ENCODE peak calls at places on chromosomes 1 and 21, in six cellular contexts. T is A549, F is HepG2, R is GM23338, H is HCT116, C is Panc1. G is an unnamed sample.

GRCh38 chr1:94094466-94095111 is 26.4 kb downstream of the ABCA4 start:
- DNase-seq in H (no peak), F (no peak), C (no peak), R (no peak), T (no peak), G (peak)

GRCh38 chr1:208177656-208178055 is 66.5 kb downstream of the PLXNA2 start:
- DNase-seq in C (no peak), R (peak), H (no peak), F (no peak), T (no peak), G (no peak)

GRCh38 chr21:28769683-28770082 is 223.0 kb downstream of the LTN1 start:
- DNase-seq in H (no peak), T (no peak), R (no peak), F (no peak), C (no peak), G (no peak)

GRCh38 chr1:75587692-75588091 is 23.2 kb downstream of the SLC44A5 start:
- DNase-seq in R (peak), H (no peak), T (no peak), C (no peak), F (no peak), G (no peak)

GRCh38 chr1:40032240-40032891 is 8.2 kb upstream of the CAP1 start:
- DNase-seq in H (peak), C (peak), R (peak), T (peak), F (peak), G (peak)

GRCh38 chr1:112544011-112544688 is 35.4 kb downstream of the WNT2B start:
- DNase-seq in H (peak), T (peak), C (peak), R (no peak), F (peak), G (no peak)

GRCh38 chr1:33302325-33302724 is 18.6 kb downstream of the A3GALT2 start:
- DNase-seq in R (no peak), C (no peak), H (no peak), T (no peak), F (no peak), G (peak)

GRCh38 chr1:201004154-201004553 is 19.4 kb downstream of the KIF21B start:
- DNase-seq in F (no peak), H (no peak), C (no peak), R (no peak), T (no peak), G (no peak)

GRCh38 chr1:180507826-180508724 is 5.7 kb upstream of the ACBD6 start:
- DNase-seq in F (no peak), R (no peak), H (no peak), C (no peak), T (no peak), G (no peak)

GRCh38 chr1:54008876-54009275 is 9.1 kb downstream of the LDLRAD1 start:
- DNase-seq in H (no peak), F (no peak), R (no peak), C (no peak), T (no peak), G (no peak)

DNA sequence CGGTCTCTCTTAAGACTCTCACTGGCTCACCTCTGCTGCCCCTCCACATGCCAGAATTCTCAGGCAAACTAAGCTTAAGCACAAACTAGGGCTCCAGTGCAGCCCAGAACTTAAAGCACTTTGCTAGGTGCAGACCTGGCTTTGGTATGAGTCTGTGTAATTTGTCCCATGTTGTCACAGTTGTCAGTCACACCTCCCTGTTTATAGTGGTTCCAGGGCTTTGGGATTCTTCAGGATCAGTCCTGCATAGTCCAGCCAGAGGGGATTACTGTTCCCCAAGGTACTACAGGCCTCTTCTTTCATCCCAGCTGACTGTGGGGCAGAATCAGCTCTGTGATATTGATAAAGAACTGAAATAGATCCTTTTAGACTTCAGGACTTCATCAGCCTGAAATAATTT is 105.0 kb upstream of the UBE2U start:
- DNase-seq in F (no peak), T (no peak), H (no peak), R (no peak), C (no peak), G (no peak)
- TF ChIP-seq REST in F (no peak), T (no peak), H (no peak), R (no peak), C (no peak), G (no peak)

GRCh38 chr1:248884632-248885295 is 21.3 kb upstream of the PGBD2 start:
- DNase-seq in T (no peak), C (no peak), F (no peak), H (no peak), R (peak), G (no peak)
- TF ChIP-seq REST in T (no peak), C (no peak), F (no peak), H (no peak), R (no peak), G (no peak)

DNA sequence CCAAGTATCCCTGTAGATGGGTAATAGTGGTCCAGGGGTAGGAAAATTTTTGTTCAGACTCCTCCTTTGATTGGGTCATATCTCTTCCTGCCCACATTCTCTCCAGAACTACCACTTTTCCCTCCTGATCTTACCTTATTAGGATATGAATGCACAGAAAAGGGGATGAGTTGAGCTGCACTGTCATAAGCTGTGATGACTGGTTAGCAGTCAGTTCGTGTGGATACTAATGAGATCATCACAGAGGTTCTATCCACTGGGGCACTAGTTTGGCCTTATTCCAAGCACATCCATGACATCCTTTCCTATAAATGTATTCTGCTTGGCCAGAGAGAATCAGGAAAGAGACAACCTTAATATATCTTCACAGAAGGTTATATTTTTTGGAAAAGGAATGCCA is 22.1 kb upstream of the TBX15 start:
- DNase-seq in T (no peak), R (no peak), C (no peak), H (no peak), F (no peak), G (no peak)
- TF ChIP-seq REST in T (no peak), R (no peak), C (no peak), H (no peak), F (no peak), G (no peak)

DNA sequence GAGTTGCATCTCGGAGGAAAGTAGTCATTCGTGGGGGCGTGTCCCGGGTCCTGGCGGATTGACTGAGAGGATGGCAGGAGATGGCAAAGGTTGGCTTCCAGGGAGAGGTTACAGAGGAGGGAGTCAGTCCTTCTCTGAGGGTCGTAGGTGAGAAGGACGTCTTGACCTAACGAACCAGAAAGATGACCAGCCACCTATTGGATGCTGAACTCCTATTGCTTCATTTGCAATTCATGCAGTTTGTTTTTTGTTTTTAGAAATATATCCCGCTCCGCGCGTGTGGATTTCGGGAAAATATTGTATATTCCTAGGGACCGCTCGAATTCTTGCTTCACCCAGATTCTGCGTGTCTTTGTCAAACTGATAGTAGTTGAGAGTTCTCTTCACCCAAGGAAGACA is 527 bp downstream of the DISP1 start:
- DNase-seq in H (no peak), T (peak), R (no peak), F (no peak), C (no peak), G (no peak)
- TF ChIP-seq REST in H (no peak), T (no peak), R (no peak), F (no peak), C (no peak), G (no peak)

GRCh38 chr1:110056284-110056680 is 14.2 kb downstream of the ALX3 start:
- DNase-seq in F (no peak), H (no peak), R (no peak), C (no peak), T (no peak), G (no peak)

GRCh38 chr1:110057963-110058518 is 12.4 kb downstream of the ALX3 start:
- DNase-seq in R (no peak), C (no peak), H (no peak), F (no peak), T (no peak), G (no peak)

GRCh38 chr1:110053557-110054428 is 16.7 kb downstream of the ALX3 start:
- DNase-seq in F (peak), R (peak), C (peak), T (peak), H (no peak), G (peak)

GRCh38 chr1:110056776-110057175 is 13.7 kb downstream of the ALX3 start:
- DNase-seq in T (no peak), C (no peak), F (no peak), H (no peak), R (no peak), G (no peak)

DNA sequence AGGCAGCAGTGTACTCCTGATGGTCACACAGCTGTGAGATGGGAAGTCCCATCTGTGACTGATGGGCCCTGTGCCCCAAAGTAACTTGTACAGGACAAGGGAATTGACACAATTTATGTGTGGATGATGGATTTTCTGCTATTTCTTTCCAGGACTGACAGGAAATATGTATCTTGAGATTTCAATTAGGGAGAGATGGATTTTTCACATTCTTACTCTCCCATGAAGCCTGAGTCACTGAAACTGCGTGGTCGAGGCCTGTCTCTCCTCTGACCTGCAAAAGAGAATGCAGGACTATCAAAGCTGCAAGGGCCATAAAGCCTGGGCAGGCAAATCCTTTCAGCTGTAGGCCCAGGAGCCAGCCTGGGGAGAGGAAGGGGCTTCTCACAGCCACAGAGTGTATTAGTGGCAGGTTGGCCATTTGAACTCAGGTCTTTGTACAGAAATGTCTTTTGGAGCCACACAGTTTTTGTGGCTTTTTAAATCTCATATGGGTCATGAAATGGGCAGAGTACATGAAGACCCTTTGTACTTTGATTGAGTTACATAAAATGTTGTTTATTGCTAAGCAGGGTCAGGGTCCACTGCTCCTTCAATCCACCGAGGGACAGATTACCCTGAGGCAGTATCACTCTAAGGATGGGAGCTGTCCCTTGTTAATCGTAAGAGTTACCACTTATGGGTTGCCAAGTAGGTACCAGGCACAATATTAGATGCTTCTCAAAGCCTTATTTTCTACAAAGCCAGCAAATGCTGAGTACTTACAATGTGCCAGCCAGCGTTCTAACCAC is 14.8 kb downstream of the ALX3 start:
- DNase-seq in T (no peak), F (no peak), H (no peak), R (no peak), C (no peak), G (no peak)
- TF ChIP-seq REST in T (no peak), F (no peak), H (no peak), R (no peak), C (no peak), G (no peak)

GRCh38 chr1:202135221-202135721 is 9.3 kb downstream of the ARL8A start:
- DNase-seq in F (peak), H (peak), R (peak), T (peak), C (peak), G (peak)
- TF ChIP-seq REST in F (no peak), H (no peak), R (no peak), T (no peak), C (no peak), G (no peak)

GRCh38 chr1:5504364-5504740 is 487.9 kb downstream of the NPHP4 start:
- DNase-seq in R (no peak), H (no peak), F (no peak), T (no peak), C (no peak), G (no peak)

GRCh38 chr1:5503556-5504363 is 488.5 kb downstream of the NPHP4 start:
- DNase-seq in H (no peak), T (no peak), F (no peak), R (no peak), C (no peak), G (no peak)

GRCh38 chr1:5500541-5500940 is 491.7 kb downstream of the NPHP4 start:
- DNase-seq in H (no peak), R (no peak), C (no peak), F (no peak), T (no peak), G (no peak)

GRCh38 chr1:5501206-5501980 is 490.8 kb downstream of the NPHP4 start:
- DNase-seq in R (no peak), T (no peak), C (no peak), F (no peak), H (no peak), G (no peak)

DNA sequence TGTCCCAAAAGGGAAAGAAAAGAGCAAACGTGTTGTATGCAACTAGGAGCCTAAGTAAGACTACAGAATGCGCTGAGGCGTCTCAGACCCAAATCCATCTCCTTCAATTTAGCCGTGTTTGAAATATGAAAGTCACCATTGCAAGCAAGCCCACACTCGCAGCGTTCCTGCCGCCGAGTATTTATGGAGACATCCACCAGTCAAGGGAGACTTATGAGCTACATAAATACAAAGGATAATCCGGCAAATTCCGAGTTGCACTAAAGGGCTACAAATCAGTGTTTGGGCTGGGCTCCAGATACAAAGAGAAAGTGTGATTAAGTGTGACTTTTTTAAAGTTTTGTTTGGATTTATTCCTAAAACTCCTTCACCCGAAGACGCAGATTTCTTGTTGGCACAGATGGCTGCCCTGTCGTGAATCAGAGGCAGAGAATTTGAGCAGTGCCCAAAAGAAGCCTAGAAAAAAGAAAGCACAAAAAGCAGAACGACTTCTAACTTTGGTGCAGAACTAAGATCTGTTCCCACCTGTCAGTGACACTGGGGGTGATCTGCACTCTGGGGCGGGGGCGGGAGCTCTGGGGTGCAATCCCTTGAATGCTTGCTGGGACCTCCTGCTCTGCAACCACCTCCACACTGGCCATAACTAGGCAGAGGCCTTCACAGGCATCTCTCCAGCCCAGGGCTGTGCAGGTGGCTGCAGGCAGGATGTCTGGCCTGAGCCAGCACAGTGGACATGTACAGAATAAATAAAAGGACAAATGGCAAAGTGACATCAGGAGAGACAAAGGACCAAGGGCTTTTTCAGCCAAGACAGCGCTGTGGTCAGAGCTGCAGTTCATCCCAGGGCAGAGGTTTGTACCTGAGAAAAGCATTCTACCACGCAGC is 489.7 kb downstream of the NPHP4 start:
- DNase-seq in H (no peak), R (no peak), F (no peak), T (no peak), C (no peak), G (no peak)
- TF ChIP-seq REST in H (no peak), R (no peak), F (no peak), T (no peak), C (no peak), G (no peak)

GRCh38 chr21:26965567-26966359 is 1.1 kb downstream of the ADAMTS5 start:
- DNase-seq in C (no peak), T (no peak), F (no peak), H (no peak), R (peak), G (no peak)
- TF ChIP-seq REST in C (no peak), T (no peak), F (no peak), H (no peak), R (no peak), G (no peak)

GRCh38 chr1:97920832-97921571 is at the start of gene DPYD:
- DNase-seq in F (peak), C (no peak), H (peak), R (peak), T (peak), G (peak)

GRCh38 chr1:97918961-97919360 is 1.9 kb downstream of the DPYD start:
- DNase-seq in F (no peak), T (no peak), C (no peak), R (no peak), H (no peak), G (no peak)

GRCh38 chr1:97925161-97925560 is 4.3 kb upstream of the DPYD start:
- DNase-seq in T (no peak), R (peak), C (no peak), F (no peak), H (no peak), G (no peak)

GRCh38 chr1:97919568-97920261 is 1.1 kb downstream of the DPYD start:
- DNase-seq in F (no peak), R (peak), H (no peak), C (no peak), T (no peak), G (no peak)

DNA sequence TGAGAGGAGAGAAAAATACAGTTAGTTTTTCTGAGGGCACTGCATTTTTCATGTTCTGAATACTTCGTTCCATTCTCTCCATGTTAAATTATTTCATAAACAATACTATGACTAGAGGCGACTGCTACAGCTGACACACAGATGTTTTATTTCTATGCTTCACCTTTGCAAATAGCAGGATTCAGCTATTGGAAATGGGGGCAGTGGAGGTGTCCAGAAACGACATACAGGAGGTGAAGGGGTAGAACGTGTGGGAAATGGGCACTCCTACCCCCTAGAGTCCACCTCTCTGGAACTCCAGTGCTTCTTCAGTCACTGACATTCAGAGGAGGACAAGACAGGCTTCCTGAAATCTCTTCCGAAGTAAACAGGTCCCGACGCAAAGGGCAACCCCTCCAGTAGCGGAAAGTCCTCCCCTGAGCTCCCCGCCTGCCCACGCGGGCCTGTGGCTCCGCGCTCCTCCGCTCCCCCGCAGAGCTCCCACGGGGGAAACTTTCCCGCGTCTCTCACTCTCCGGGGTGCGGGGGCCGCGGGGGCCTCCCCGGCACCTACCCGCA is 481 bp downstream of the DPYD start:
- DNase-seq in T (peak), R (peak), H (no peak), F (peak), C (no peak), G (no peak)
- TF ChIP-seq REST in T (no peak), R (no peak), H (no peak), F (no peak), C (no peak), G (no peak)

DNA sequence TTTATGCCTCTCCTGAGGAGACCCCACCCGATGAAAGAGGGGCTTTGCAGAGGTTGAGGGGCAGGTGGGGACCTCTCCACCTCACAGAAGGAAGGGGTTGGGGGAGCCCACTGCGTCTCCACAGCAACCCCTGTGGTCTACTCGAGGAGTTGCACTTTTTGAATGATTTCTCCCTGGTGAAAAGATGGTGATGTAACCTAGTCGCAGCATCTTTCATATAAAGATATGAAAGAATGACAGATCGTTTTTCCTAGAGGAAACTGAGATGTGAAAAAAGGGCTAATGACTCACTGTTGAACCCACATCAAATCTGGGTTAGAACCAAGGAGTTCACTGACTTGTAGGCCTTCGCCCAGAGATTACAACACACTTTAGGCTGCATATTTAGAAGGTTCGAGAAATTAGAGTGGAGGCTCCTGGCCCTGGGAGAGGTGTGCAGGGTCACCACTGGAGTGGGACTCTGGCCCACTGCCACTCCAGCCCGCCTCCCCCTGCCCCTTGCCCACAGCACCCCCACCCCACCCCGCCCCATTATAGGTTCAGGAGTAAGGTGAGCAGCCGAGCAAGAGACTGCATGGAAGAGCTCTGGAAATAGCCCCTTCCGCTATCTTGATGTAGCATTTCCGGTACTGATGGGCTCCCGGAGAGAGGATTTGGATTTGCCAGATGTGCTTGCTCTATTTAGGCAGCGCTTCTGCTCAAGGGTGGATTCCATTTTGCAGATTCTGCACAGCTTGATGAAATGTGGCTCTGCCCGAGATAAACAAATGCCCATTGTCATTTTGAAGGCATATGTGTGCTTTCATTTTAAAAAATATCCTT is 6.7 kb downstream of the TGFB2 start:
- DNase-seq in C (no peak), F (no peak), H (no peak), R (peak), T (no peak), G (peak)
- TF ChIP-seq REST in C (no peak), F (no peak), H (no peak), R (no peak), T (no peak), G (no peak)